ENCODE peak calls at places on chromosomes 4 and X, in five cellular contexts. U is ovary, L is tibial nerve, K is pancreas, E is ascending aorta. G is an unnamed sample.

GRCh38 chr4:121373841-121374240 is 7.0 kb downstream of the QRFPR start:
- DNase-seq in L (no peak), E (no peak), K (no peak), U (no peak), G (no peak)

GRCh38 chr4:65508169-65508568 is 162.1 kb downstream of the EPHA5 start:
- DNase-seq in L (no peak), U (no peak), E (no peak), K (no peak), G (peak)

GRCh38 chr4:70746179-70746839 is 24.5 kb downstream of the RUFY3 start:
- DNase-seq in E (no peak), L (no peak), K (no peak), U (no peak), G (peak)

GRCh38 chr4:680931-681645 is 6.7 kb downstream of the MYL5 start:
- DNase-seq in K (no peak), U (no peak), E (no peak), L (no peak), G (peak)

GRCh38 chr4:169120624-169121023 is 110.6 kb upstream of the CBR4 start:
- DNase-seq in K (no peak), E (no peak), L (no peak), U (no peak), G (no peak)

GRCh38 chr4:38800366-38800765 is 4.2 kb downstream of the TLR1 start:
- DNase-seq in E (no peak), L (no peak), K (no peak), U (no peak), G (no peak)

GRCh38 chr4:121155893-121156292 is 8.2 kb downstream of the TNIP3 start:
- DNase-seq in E (no peak), U (no peak), K (no peak), L (no peak), G (peak)

GRCh38 chr4:182142146-182143085 is 100.8 kb upstream of the TENM3 start:
- DNase-seq in U (peak), E (no peak), L (no peak), K (peak), G (peak)

GRCh38 chrX:40504801-40505605 is 75.8 kb upstream of the ATP6AP2 start:
- DNase-seq in L (no peak), E (no peak), U (no peak), K (no peak), G (peak)

GRCh38 chrX:9942086-9942485 is 25.1 kb upstream of the CLDN34 start:
- DNase-seq in U (no peak), E (no peak), L (no peak), K (no peak), G (no peak)

GRCh38 chr4:137694138-137694537 is 161.8 kb upstream of the PCDH18 start:
- DNase-seq in E (peak), K (no peak), L (peak), U (peak), G (no peak)

GRCh38 chrX:63922221-63922620 is 137.2 kb upstream of the ARHGEF9 start:
- DNase-seq in L (no peak), E (no peak), U (no peak), K (no peak), G (peak)

DNA sequence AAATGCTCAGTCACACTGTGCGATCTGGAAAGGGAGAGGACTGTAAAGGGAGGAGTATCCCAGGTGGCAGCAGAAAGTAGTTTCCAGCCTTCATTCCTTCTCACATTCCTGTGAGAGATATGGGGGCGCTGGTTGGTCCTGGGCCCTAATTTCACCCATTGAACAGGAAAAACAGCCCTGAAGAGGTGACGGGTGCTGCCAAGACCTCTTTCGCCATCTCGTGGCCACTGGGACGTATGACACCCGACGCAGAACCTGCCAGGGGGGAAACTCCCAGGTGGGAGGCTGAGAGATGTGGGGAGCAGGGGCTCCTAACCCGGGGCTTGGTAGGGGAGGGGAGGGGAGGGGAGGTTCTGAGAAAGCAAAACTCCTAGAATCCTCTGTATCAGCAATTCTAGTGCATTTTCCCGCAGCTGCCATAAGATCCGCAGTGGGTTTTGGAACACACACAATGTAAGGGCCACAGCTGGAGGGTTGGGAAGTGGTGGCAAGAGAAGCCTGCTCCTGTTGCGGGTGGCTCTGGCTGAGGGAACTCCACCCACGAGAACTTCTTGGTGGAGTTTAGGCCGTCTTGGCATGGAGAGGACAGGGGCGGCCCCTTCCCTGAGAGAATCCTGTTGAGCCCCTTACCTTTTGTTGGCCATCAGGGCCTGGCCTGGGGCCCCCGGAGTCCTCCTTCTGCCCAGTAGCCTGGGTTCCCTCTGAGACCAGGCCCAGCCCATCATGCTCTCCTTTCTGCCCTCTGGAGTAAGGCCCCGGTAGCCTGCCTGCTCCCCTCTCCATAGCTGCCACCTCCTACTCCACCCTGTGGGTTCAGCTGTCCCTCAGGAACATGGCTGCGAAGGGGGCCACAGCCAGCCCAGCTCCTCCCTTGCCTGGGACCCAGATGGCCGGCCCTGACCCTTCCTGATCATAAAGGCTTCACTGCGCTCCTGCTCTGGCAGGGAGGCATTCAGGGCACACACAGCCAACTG is 134.1 kb downstream of the OR13H1 start:
- DNase-seq in E (no peak), K (no peak), U (peak), L (no peak), G (peak)
- TF ChIP-seq CTCF in E (peak), K (peak), U (peak), L (peak), G (peak)

DNA sequence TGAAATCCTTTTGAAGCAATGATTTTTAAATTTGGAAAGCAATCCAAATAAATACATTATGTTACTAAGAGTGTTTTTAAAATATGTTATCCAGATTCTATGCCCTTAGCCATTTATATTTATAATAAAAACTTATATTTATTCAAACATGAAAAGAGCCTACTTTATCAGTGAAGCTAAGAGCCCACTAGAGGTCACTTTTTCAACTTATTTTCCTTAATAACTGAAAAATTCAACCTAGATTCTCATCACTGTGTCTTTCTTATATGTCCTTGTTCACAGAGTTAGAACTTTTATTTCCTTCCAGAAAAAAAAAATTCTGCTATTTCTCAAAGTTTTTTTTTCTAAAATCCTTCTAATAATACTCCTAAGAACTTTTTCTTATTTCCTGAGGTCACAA is 23.9 kb downstream of the PRDM8 start:
- DNase-seq in E (no peak), L (no peak), U (no peak), K (no peak), G (peak)
- TF ChIP-seq CTCF in E (no peak), L (peak), U (no peak), K (no peak), G (peak)

DNA sequence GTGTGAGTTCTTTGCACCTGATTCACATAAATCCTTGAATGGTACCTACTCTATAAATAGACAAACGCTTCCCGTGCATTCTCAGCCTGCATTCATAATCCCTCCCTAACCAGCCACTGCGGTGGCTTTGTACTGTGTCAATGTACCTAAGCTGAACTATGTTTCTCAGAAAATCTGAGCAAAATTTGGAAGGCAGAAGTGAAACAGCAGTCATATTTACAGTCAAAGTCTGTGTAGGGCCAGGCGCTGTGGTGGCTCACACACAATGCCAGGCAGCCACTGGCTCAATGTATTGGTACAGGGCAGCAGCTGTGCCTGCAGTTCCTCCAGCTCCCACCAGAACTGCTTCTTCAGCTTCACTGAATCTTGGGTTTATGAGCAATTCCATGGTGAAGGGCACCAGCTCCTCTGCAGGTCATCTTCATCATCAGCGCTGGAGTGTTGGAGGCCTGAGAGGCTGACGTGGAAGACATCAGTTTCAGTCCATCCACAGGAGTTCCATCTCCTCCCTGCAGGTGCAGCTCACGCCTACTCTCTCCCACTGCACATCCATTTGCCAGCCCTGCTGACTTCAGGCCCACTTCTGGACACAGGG is 32.3 kb upstream of the IRF2 start:
- DNase-seq in L (no peak), U (no peak), K (no peak), E (no peak), G (no peak)
- TF ChIP-seq CTCF in L (no peak), U (no peak), K (no peak), E (no peak), G (no peak)

GRCh38 chr4:41963105-41963504 is 18.5 kb upstream of the DCAF4L1 start:
- DNase-seq in L (no peak), U (no peak), E (no peak), K (no peak), G (peak)

GRCh38 chr4:41957634-41958033 is 22.4 kb downstream of the TMEM33 start:
- DNase-seq in L (no peak), U (no peak), K (no peak), E (no peak), G (peak)
- TF ChIP-seq CTCF in L (peak), U (no peak), K (no peak), E (no peak), G (peak)

GRCh38 chr4:26323807-26324206 is 3.0 kb downstream of the RBPJ start:
- DNase-seq in K (no peak), E (no peak), L (no peak), U (no peak), G (no peak)
- TF ChIP-seq CTCF in K (no peak), E (peak), L (no peak), U (no peak), G (no peak)